ENCODE peak calls at places on chromosomes 2 and 18, in six cellular contexts. F is PC-3, D is mammary epithelial cell, P is mesenchymal stem cell, V is neural progenitor cell, H is kidney. B is an unnamed sample.

GRCh38 chr2:4020153-4020552 is 316.8 kb downstream of the DCDC2C start:
- DNase-seq in F (no peak), D (no peak), P (no peak), V (no peak), H (no peak), B (no peak)

GRCh38 chr2:201648-202433 is 62.0 kb downstream of the SH3YL1 start:
- DNase-seq in F (no peak), D (no peak), P (no peak), V (no peak), H (no peak), B (no peak)

GRCh38 chr2:27807476-27807875 is 36.0 kb downstream of the MRPL33 start:
- DNase-seq in F (peak), D (peak), P (peak), V (peak), H (no peak), B (peak)

GRCh38 chr18:74610216-74610615 is 12.5 kb downstream of the ZNF407 start:
- DNase-seq in F (no peak), D (no peak), P (no peak), V (no peak), H (no peak), B (no peak)

GRCh38 chr2:9170458-9171130 is 36.0 kb upstream of the ASAP2 start:
- DNase-seq in F (peak), D (peak), P (peak), V (no peak), H (no peak), B (no peak)

GRCh38 chr18:41933778-41934177 is 21.3 kb upstream of the PIK3C3 start:
- DNase-seq in F (no peak), D (no peak), P (no peak), V (no peak), H (no peak), B (peak)

GRCh38 chr2:228657807-228658402 is 476.4 kb upstream of the SPHKAP start:
- DNase-seq in F (peak), D (peak), P (peak), V (peak), H (no peak), B (no peak)

GRCh38 chr2:109674894-109675534 is 60.9 kb downstream of the SOWAHC start:
- DNase-seq in F (no peak), D (no peak), P (no peak), V (no peak), H (no peak), B (no peak)

GRCh38 chr2:191030521-191031154 is 16.7 kb upstream of the STAT1 start:
- DNase-seq in F (peak), D (no peak), P (peak), V (peak), H (no peak), B (peak)

GRCh38 chr2:9329497-9329896 is 93.8 kb downstream of the ITGB1BP1 start:
- DNase-seq in F (no peak), D (no peak), P (no peak), V (no peak), H (no peak), B (no peak)

GRCh38 chr18:12597775-12598174 is 60.1 kb downstream of the SPIRE1 start:
- DNase-seq in F (peak), D (peak), P (peak), V (no peak), H (peak), B (no peak)

GRCh38 chr2:230721712-230722111 is 9.1 kb downstream of the CAB39 start:
- DNase-seq in F (peak), D (no peak), P (no peak), V (no peak), H (no peak), B (no peak)

GRCh38 chr2:80030135-80030534 is 274.4 kb downstream of the LRRTM1 start:
- DNase-seq in F (no peak), D (no peak), P (no peak), V (no peak), H (no peak), B (no peak)

GRCh38 chr2:234203135-234203984 is 152.9 kb downstream of the SPP2 start:
- DNase-seq in F (peak), D (peak), P (peak), V (no peak), H (no peak), B (no peak)

GRCh38 chr2:144694456-144694855 is 174.5 kb upstream of the ZEB2 start:
- DNase-seq in F (peak), D (peak), P (no peak), V (no peak), H (no peak), B (no peak)

GRCh38 chr2:11395971-11396689 is 51.7 kb upstream of the ROCK2 start:
- DNase-seq in F (no peak), D (no peak), P (no peak), V (no peak), H (no peak), B (peak)

GRCh38 chr2:128958241-128958640 is 639.6 kb upstream of the HS6ST1 start:
- DNase-seq in F (no peak), D (no peak), P (no peak), V (no peak), H (no peak), B (no peak)

GRCh38 chr18:79093986-79094385 is 24.8 kb downstream of the ATP9B start:
- DNase-seq in F (no peak), D (peak), P (no peak), V (no peak), H (no peak), B (no peak)

GRCh38 chr18:45521151-45521550 is 94.1 kb upstream of the SLC14A2 start:
- DNase-seq in F (no peak), D (no peak), P (peak), V (no peak), H (no peak), B (no peak)

GRCh38 chr18:3468833-3469232 is 18.9 kb downstream of the TGIF1 start:
- DNase-seq in F (no peak), D (no peak), P (peak), V (no peak), H (no peak), B (peak)

GRCh38 chr2:213152065-213152794 is 818 bp upstream of the IKZF2 start:
- DNase-seq in F (peak), D (peak), P (peak), V (peak), H (peak), B (peak)

GRCh38 chr2:66428986-66429612 is 5.8 kb upstream of the MEIS1 start:
- DNase-seq in F (peak), D (peak), P (peak), V (peak), H (no peak), B (peak)

GRCh38 chr18:10417679-10418078 is 36.8 kb upstream of the APCDD1 start:
- DNase-seq in F (no peak), D (no peak), P (no peak), V (no peak), H (no peak), B (no peak)

GRCh38 chr2:218407717-218408116 is 8.0 kb downstream of the CTDSP1 start:
- DNase-seq in F (no peak), D (no peak), P (no peak), V (peak), H (no peak), B (no peak)

GRCh38 chr2:67564626-67565025 is 167.5 kb downstream of the ETAA1 start:
- DNase-seq in F (no peak), D (no peak), P (no peak), V (no peak), H (no peak), B (no peak)

GRCh38 chr2:147327636-147328035 is 517.2 kb upstream of the ACVR2A start:
- DNase-seq in F (no peak), D (peak), P (no peak), V (no peak), H (no peak), B (no peak)

GRCh38 chr2:102442967-102443828 is 20.2 kb downstream of the IL18RAP start:
- DNase-seq in F (peak), D (peak), P (peak), V (peak), H (no peak), B (peak)

GRCh38 chr2:120864981-120865380 is 129.3 kb downstream of the GLI2 start:
- DNase-seq in F (no peak), D (no peak), P (peak), V (no peak), H (peak), B (peak)

GRCh38 chr2:67938053-67938452 is 124.8 kb downstream of the C1D start:
- DNase-seq in F (no peak), D (peak), P (no peak), V (no peak), H (no peak), B (no peak)

GRCh38 chr18:683531-683930 is 26.1 kb downstream of the TYMS start:
- DNase-seq in F (peak), D (no peak), P (no peak), V (no peak), H (no peak), B (no peak)
- H3K9ac ChIP-seq in F (no peak), D (no peak), P (no peak), V (no peak), H (no peak), B (no peak)

DNA sequence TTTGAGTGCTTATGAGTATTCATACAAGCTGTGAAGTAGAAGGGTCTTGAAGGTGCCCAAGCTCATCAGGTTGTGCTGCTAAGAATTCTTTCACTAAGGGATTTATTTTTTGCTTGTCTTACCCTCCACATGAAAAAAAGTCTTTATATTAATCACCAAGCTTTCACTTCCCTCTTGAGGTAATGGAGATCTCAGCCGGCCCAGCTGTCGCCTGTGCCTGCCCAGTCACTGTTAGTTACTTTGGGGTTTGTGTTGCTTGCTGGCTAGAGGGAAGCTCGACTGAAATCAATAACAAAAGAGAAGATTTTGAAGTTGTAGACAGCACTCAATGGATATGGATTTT is 21.9 kb downstream of the MC2R start:
- DNase-seq in F (no peak), D (no peak), P (no peak), V (no peak), H (no peak), B (no peak)
- H3K9ac ChIP-seq in F (no peak), D (no peak), P (no peak), V (no peak), H (no peak), B (no peak)

GRCh38 chr2:25042321-25043240 is 705 bp downstream of the EFR3B start:
- DNase-seq in F (peak), D (no peak), P (peak), V (peak), H (peak), B (peak)

GRCh38 chr2:25039126-25039525 is 2.8 kb upstream of the EFR3B start:
- DNase-seq in F (no peak), D (no peak), P (no peak), V (no peak), H (no peak), B (no peak)

GRCh38 chr2:25041928-25042320 is at the start of gene EFR3B:
- DNase-seq in F (peak), D (peak), P (peak), V (peak), H (peak), B (peak)

GRCh38 chr2:25043241-25043867 is 1.5 kb downstream of the EFR3B start:
- DNase-seq in F (peak), D (no peak), P (peak), V (peak), H (no peak), B (peak)

GRCh38 chr2:25041307-25041927 is 459 bp upstream of the EFR3B start:
- DNase-seq in F (peak), D (peak), P (peak), V (peak), H (peak), B (peak)
- H3K9ac ChIP-seq in F (no peak), D (no peak), P (no peak), V (no peak), H (peak), B (no peak)

DNA sequence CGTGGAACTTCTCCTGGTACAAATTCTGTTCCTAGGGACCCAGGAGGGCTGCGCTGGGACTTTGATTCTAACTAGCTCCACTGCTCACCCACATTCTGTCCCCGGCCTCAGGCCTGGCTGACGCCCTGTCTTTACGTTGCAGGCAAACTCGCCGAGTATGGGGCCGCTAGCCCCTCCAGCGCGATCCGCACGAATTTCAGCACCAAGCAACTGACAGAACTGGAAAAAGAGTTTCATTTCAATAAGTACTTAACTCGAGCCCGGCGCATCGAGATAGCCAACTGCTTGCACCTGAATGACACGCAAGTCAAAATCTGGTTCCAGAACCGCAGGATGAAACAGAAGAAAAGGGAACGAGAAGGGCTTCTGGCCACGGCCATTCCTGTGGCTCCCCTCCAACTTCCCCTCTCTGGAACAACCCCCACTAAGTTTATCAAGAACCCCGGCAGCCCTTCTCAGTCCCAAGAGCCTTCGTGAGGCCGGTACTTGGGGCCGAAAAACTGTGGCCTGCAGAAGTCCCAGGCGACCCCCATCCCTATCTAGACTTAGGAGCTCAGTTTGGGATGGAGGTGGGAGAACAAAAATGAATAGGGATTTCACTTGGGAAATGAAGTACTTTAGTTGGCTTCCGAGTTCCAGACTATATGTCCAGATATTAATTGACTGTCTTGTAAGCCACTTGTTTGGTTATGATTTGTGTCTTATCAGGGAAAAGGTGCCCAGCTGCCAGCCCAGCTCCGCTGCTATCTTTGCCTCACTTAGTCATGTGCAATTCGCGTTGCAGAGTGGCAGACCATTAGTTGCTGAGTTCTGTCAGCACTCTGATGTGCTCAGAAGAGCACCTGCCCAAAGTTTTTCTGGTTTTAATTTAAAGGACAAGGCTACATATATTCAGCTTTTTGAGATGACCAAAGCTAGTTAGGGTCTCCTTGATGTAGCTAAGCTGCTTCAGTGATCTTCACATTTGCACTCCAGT is 1.5 kb downstream of the HOXD1 start:
- DNase-seq in F (no peak), D (no peak), P (no peak), V (peak), H (no peak), B (peak)
- H3K9ac ChIP-seq in F (no peak), D (no peak), P (no peak), V (no peak), H (peak), B (no peak)

GRCh38 chr2:237961637-237962036 is 5.2 kb upstream of the UBE2F start:
- DNase-seq in F (no peak), D (no peak), P (no peak), V (no peak), H (no peak), B (no peak)

GRCh38 chr2:237951878-237952277 is 14.9 kb upstream of the UBE2F start:
- DNase-seq in F (no peak), D (no peak), P (no peak), V (no peak), H (no peak), B (no peak)

GRCh38 chr2:237955640-237956401 is 11.0 kb upstream of the UBE2F start:
- DNase-seq in F (no peak), D (no peak), P (no peak), V (peak), H (no peak), B (peak)

GRCh38 chr2:237952851-237953250 is 14.0 kb upstream of the UBE2F start:
- DNase-seq in F (no peak), D (no peak), P (no peak), V (no peak), H (no peak), B (no peak)

GRCh38 chr2:237956402-237956736 is 10.4 kb upstream of the UBE2F start:
- DNase-seq in F (no peak), D (no peak), P (no peak), V (peak), H (no peak), B (no peak)
- H3K9ac ChIP-seq in F (no peak), D (no peak), P (peak), V (no peak), H (no peak), B (no peak)

GRCh38 chr18:76499596-76500340 is 4.7 kb upstream of the ZNF516 start:
- DNase-seq in F (no peak), D (no peak), P (no peak), V (peak), H (no peak), B (no peak)
- H3K9ac ChIP-seq in F (no peak), D (no peak), P (no peak), V (no peak), H (no peak), B (no peak)

GRCh38 chr2:127146071-127146725 is 39.2 kb upstream of the BIN1 start:
- DNase-seq in F (no peak), D (no peak), P (no peak), V (no peak), H (peak), B (no peak)
- H3K9ac ChIP-seq in F (no peak), D (no peak), P (no peak), V (no peak), H (no peak), B (no peak)

GRCh38 chr18:7032537-7032936 is 85.1 kb downstream of the LAMA1 start:
- DNase-seq in F (no peak), D (no peak), P (no peak), V (no peak), H (no peak), B (no peak)
- H3K9ac ChIP-seq in F (no peak), D (no peak), P (no peak), V (no peak), H (no peak), B (no peak)

B was measured in endodermal cell.